ENCODE peak calls at places on chromosomes 11 and 22, in nine cellular contexts. S is stomach; Z is CD4-positive, alpha-beta T cell; E is heart right ventricle; F is AG09309; X is tibial artery; O is GM06990; C is kidney; L is pancreas. B is an unnamed sample.
A peak's percentile ranks its signal among the peaks of the same experiment; 100 is the strongest.

GRCh38 chr11:86160546-86161149 is 83.9 kb upstream of the EED start:
- DNase-seq in F (no peak), L (no peak), Z (no peak), X (no peak), C (no peak), S (no peak), E (no peak), O (no peak), B (no peak)

GRCh38 chr11:19243143-19243542 is 2.4 kb upstream of the E2F8 start:
- DNase-seq in X (no peak), S (no peak), C (no peak), F (no peak), L (no peak), E (no peak), O (no peak), Z (no peak), B (no peak)

GRCh38 chr22:19663286-19663815 is 51.0 kb upstream of the SEPTIN5 start:
- DNase-seq in E (peak; percentile 69), S (peak; percentile 80), L (peak; percentile 75), O (no peak), C (no peak), Z (no peak), F (peak; percentile 73), X (peak; percentile 74), B (peak; percentile 2)

GRCh38 chr11:89405629-89406028 is 85.5 kb downstream of the NOX4 start:
- DNase-seq in C (no peak), E (no peak), L (no peak), F (no peak), S (no peak), Z (no peak), X (no peak), O (no peak), B (no peak)

GRCh38 chr11:1857064-1857463 is 4.2 kb downstream of the LSP1 start:
- DNase-seq in Z (no peak), L (peak; percentile 45), S (no peak), E (no peak), F (no peak), C (peak; percentile 59), O (no peak), X (no peak), B (no peak)

GRCh38 chr22:28141614-28142013 is 222.6 kb upstream of the PITPNB start:
- DNase-seq in X (no peak), O (no peak), C (no peak), S (no peak), L (no peak), Z (no peak), F (peak; percentile 65), E (no peak), B (no peak)

GRCh38 chr11:126332221-126332711 is 23.2 kb upstream of the ST3GAL4 start:
- DNase-seq in L (no peak), C (peak; percentile 83), F (peak; percentile 62), S (no peak), Z (no peak), X (peak; percentile 81), O (no peak), E (peak; percentile 54), B (no peak)

GRCh38 chr22:49967333-49968241 is 7.0 kb downstream of the PIM3 start:
- DNase-seq in E (peak; percentile 58), S (peak; percentile 78), C (peak; percentile 93), F (no peak), L (peak; percentile 80), X (peak; percentile 81), Z (no peak), O (peak; percentile 61), B (no peak)

GRCh38 chr22:50067244-50067643 is 9.1 kb upstream of the TTLL8 start:
- DNase-seq in O (no peak), L (no peak), F (no peak), Z (no peak), C (no peak), E (no peak), X (no peak), S (no peak), B (no peak)

GRCh38 chr11:72222106-72222891 is 2.3 kb upstream of the INPPL1 start:
- DNase-seq in S (peak; percentile 18), L (no peak), E (no peak), F (no peak), C (no peak), O (no peak), X (peak; percentile 66), Z (no peak), B (peak; percentile 7)

GRCh38 chr22:24049978-24050377 is 38.9 kb downstream of the CABIN1 start:
- DNase-seq in O (no peak), F (no peak), X (no peak), L (no peak), E (no peak), Z (no peak), C (no peak), S (no peak), B (no peak)

GRCh38 chr11:96061730-96062524 is 138.0 kb upstream of the MTMR2 start:
- DNase-seq in S (no peak), X (no peak), E (no peak), F (no peak), L (no peak), C (no peak), O (no peak), Z (peak; percentile 35), B (no peak)

GRCh38 chr11:80727315-80727714 is 1286.5 kb upstream of the TENM4 start:
- DNase-seq in X (no peak), C (no peak), E (no peak), Z (no peak), S (no peak), L (no peak), F (no peak), O (peak; percentile 15), B (peak; percentile 8)

GRCh38 chr11:126319374-126319740 is 15.5 kb downstream of the DCPS start:
- DNase-seq in E (no peak), S (no peak), X (no peak), C (no peak), L (no peak), F (no peak), Z (no peak), O (no peak), B (no peak)

GRCh38 chr11:13228569-13228968 is 49.0 kb upstream of the BMAL1 start:
- DNase-seq in O (no peak), L (no peak), C (no peak), X (no peak), E (no peak), Z (no peak), S (no peak), F (no peak), B (no peak)

GRCh38 chr22:30425327-30425615 is 297 bp upstream of the MTFP1 start:
- DNase-seq in X (no peak), F (no peak), Z (no peak), E (no peak), S (no peak), O (no peak), L (no peak), C (peak; percentile 61), B (no peak)

GRCh38 chr22:30426395-30427353 is 1.1 kb downstream of the MTFP1 start:
- DNase-seq in O (peak; percentile 66), X (peak; percentile 91), C (peak; percentile 92), Z (peak; percentile 84), F (no peak), L (peak; percentile 90), E (peak; percentile 76), S (peak; percentile 92), B (peak; percentile 72)

GRCh38 chr22:30423959-30424380 is 1.6 kb upstream of the MTFP1 start:
- DNase-seq in F (peak; percentile 99), S (peak; percentile 99), E (peak; percentile 99), Z (peak; percentile 99), X (peak; percentile 99), O (peak; percentile 98), L (peak; percentile 99), C (peak; percentile 100), B (peak; percentile 98)

GRCh38 chr22:30424471-30425326 is 869 bp upstream of the MTFP1 start:
- DNase-seq in O (peak; percentile 23), C (peak; percentile 60), E (no peak), L (no peak), F (no peak), X (no peak), S (no peak), Z (no peak), B (no peak)

DNA sequence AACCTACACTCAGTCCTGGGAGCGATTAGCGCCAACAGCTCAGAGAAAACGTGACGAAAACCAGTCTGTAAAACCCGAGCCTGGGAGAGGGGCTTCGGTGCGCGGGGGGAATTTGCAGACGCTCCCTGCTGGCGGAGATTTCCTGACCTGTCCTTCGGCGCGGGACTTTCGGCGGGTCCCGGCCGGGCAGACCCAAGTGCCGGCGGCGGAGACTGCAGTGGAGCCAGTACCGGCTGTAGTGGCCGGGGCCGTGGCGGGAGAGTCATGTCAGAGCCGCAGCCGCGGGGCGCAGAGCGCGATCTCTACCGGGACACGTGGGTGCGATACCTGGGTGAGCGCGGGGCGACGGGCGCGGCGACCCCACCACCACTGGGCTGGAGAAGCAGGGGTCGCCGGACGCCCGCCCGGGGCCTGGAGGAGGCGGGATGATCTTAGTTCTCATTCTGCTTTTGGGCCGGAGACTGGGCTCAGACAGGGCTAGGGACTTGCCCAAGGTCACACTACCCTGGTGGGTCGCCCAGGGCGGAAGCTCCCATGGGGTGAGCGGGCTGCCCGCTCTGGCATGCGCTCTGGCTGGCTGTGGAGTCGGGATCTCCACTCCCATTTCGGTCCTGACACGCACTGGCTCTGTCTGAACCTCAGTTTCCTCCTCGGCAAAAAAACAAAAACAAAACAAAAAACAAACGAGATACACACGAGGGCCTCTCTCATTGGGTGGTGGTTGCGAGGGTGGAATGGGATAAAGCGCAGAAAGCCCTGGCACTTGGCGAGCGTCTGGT is at the start of gene MTFP1:
- DNase-seq in F (no peak), L (peak; percentile 87), Z (peak; percentile 19), S (peak; percentile 66), E (peak; percentile 50), X (peak; percentile 79), O (peak; percentile 77), C (peak; percentile 89), B (peak; percentile 64)
- TF ChIP-seq CTCF in F (peak; percentile 5), L (no peak), Z (no peak), S (no peak), E (no peak), X (no peak), O (no peak), C (no peak), B (no peak)

GRCh38 chr11:108135845-108136599 is 14.7 kb downstream of the ACAT1 start:
- DNase-seq in C (no peak), E (no peak), L (no peak), X (no peak), Z (no peak), O (no peak), F (no peak), S (no peak), B (peak; percentile 38)
- TF ChIP-seq CTCF in C (no peak), E (no peak), L (no peak), X (no peak), Z (peak; percentile 23), O (peak; percentile 40), F (peak; percentile 18), S (no peak), B (peak; percentile 45)

GRCh38 chr22:48943567-48944432 is 883.9 kb downstream of the BRD1 start:
- DNase-seq in S (peak; percentile 24), O (no peak), L (peak; percentile 50), C (no peak), F (no peak), X (peak; percentile 60), E (no peak), Z (no peak), B (peak; percentile 7)
- TF ChIP-seq CTCF in S (no peak), O (no peak), L (peak; percentile 19), C (peak; percentile 12), F (no peak), X (peak; percentile 16), E (peak; percentile 52), Z (no peak), B (peak; percentile 20)

DNA sequence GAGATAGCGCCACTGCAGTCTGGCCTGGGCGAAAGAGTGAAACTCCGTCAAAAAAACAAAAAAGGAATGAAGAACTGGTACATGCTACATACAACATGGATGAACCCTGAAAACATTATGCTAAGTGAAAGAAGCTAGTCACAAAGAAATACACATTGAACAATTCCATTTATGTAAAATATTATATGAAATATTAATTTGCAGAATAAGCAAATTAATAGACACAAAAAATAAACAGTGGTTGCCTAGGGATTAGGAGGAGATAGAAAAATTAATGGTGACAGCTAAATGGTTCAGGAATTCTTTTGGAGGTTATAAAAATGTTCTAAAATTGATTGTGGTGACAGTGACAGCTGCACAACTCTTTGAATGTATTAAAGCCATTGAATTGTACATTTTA is 14.7 kb downstream of the PRDM10 start:
- DNase-seq in L (no peak), S (no peak), O (no peak), E (no peak), X (no peak), F (no peak), Z (no peak), C (no peak), B (no peak)
- TF ChIP-seq CTCF in L (no peak), S (no peak), O (no peak), E (no peak), X (no peak), F (no peak), Z (no peak), C (no peak), B (no peak)